ENCODE peak calls at places on chromosomes 13 and 19, in nine cellular contexts. J is Calu3, C is endothelial cell, L is AG04450, X is HepG2, W is lower lobe of right lung, E is heart right ventricle, O is activated B cell treated with CpG ODN at 0.5 μM for 24 hours, V is foreskin fibroblast. G is an unnamed sample.

GRCh38 chr19:57338798-57339378 is 12.2 kb upstream of the ZNF304 start:
- DNase-seq in J (no peak), C (no peak), L (no peak), X (no peak), W (no peak), E (peak), O (no peak), V (peak), G (no peak)

GRCh38 chr19:49761625-49762311 is 1.3 kb downstream of the TSKS start:
- DNase-seq in J (no peak), C (peak), L (no peak), X (peak), W (no peak), E (peak), O (no peak), V (peak), G (no peak)

GRCh38 chr13:107765724-107766436 is 449.5 kb downstream of the LIG4 start:
- DNase-seq in J (no peak), C (no peak), L (no peak), X (no peak), W (no peak), E (no peak), O (no peak), V (no peak), G (no peak)

GRCh38 chr13:82961757-82962156 is 920.5 kb downstream of the SLITRK1 start:
- DNase-seq in J (no peak), C (no peak), L (no peak), X (no peak), W (no peak), E (no peak), O (no peak), V (no peak), G (no peak)

GRCh38 chr19:613732-614567 is 19.4 kb downstream of the POLRMT start:
- DNase-seq in J (no peak), C (no peak), L (no peak), X (no peak), W (no peak), E (no peak), O (no peak), V (no peak), G (no peak)

GRCh38 chr19:19628499-19629134 is 597 bp upstream of the LPAR2 start:
- DNase-seq in J (peak), C (peak), L (no peak), X (no peak), W (peak), E (no peak), O (peak), V (peak), G (no peak)

GRCh38 chr13:114107686-114108081 is 24.7 kb downstream of the RASA3 start:
- DNase-seq in J (no peak), C (no peak), L (peak), X (no peak), W (peak), E (no peak), O (no peak), V (peak), G (peak)

GRCh38 chr13:82407321-82407720 is 1475.0 kb downstream of the SLITRK1 start:
- DNase-seq in J (no peak), C (no peak), L (no peak), X (no peak), W (no peak), E (no peak), O (no peak), V (no peak), G (no peak)

GRCh38 chr19:35261356-35262100 is 7.2 kb upstream of the USF2 start:
- DNase-seq in J (no peak), C (no peak), L (no peak), X (no peak), W (no peak), E (no peak), O (peak), V (no peak), G (peak)

GRCh38 chr19:13842294-13843103 is 34.4 kb upstream of the NANOS3 start:
- DNase-seq in J (peak), C (peak), L (no peak), X (no peak), W (peak), E (peak), O (peak), V (peak), G (peak)

GRCh38 chr13:39516140-39516539 is 86.9 kb downstream of the LHFPL6 start:
- DNase-seq in J (no peak), C (no peak), L (no peak), X (no peak), W (no peak), E (peak), O (no peak), V (peak), G (no peak)

GRCh38 chr19:10420444-10421239 is at the start of gene PDE4A:
- DNase-seq in J (no peak), C (peak), L (no peak), X (no peak), W (no peak), E (no peak), O (peak), V (peak), G (no peak)

GRCh38 chr13:41652735-41653361 is 195.5 kb downstream of the RGCC start:
- DNase-seq in J (peak), C (peak), L (peak), X (peak), W (no peak), E (peak), O (no peak), V (peak), G (no peak)

GRCh38 chr13:41006296-41006695 is 12.8 kb downstream of the ELF1 start:
- DNase-seq in J (no peak), C (no peak), L (no peak), X (no peak), W (no peak), E (no peak), O (no peak), V (no peak), G (no peak)

GRCh38 chr13:80603351-80603750 is 262.4 kb upstream of the SPRY2 start:
- DNase-seq in J (no peak), C (no peak), L (no peak), X (no peak), W (no peak), E (no peak), O (no peak), V (peak), G (no peak)

GRCh38 chr13:113544896-113545295 is 39.7 kb upstream of the TFDP1 start:
- DNase-seq in J (no peak), C (no peak), L (no peak), X (no peak), W (peak), E (no peak), O (no peak), V (no peak), G (peak)

GRCh38 chr19:15136234-15136954 is 29.2 kb downstream of the SYDE1 start:
- DNase-seq in J (no peak), C (no peak), L (no peak), X (no peak), W (no peak), E (no peak), O (no peak), V (no peak), G (no peak)

GRCh38 chr13:56886398-56886797 is 254.3 kb upstream of the PRR20A start:
- DNase-seq in J (no peak), C (no peak), L (no peak), X (no peak), W (no peak), E (no peak), O (no peak), V (no peak), G (no peak)

DNA sequence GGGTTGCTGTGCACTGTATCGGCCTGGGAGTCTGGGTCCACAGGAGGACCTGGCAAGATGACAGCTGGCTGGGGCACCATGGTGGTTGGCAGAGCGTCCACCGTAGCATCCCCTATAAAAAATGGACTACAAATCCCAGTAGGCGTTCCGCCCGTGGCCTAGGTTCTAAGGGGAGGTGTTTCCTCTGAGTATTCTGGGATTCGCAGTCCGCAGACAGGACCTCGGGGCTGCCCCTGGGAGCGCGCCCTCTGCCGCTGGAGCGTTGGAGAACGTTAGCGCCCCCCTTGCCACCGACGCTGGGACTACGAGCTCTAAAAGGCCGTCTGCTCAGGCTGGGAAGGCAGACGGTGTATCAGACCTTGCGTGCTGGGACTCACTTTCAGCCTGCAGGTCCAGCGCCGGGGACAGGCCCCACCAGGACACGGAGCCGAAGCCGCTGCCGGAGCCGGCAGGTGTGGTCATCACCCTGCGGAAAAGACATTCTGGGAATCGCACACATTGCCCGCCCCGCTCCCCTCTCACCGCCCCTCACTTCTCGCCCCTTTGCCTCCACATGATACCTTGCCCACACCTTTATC is 372 bp downstream of the DNAAF3 start:
- DNase-seq in J (peak), C (peak), L (no peak), X (peak), W (no peak), E (peak), O (no peak), V (peak), G (no peak)
- TF ChIP-seq CTCF in J (peak), C (peak), L (peak), X (peak), W (peak), E (peak), O (no peak), V (peak), G (peak)

GRCh38 chr13:101258509-101258908 is 157.8 kb downstream of the NALCN start:
- DNase-seq in J (no peak), C (no peak), L (no peak), X (no peak), W (no peak), E (no peak), O (no peak), V (no peak), G (no peak)

GRCh38 chr13:101262306-101262705 is 154.0 kb downstream of the NALCN start:
- DNase-seq in J (no peak), C (no peak), L (no peak), X (no peak), W (no peak), E (no peak), O (no peak), V (no peak), G (no peak)

DNA sequence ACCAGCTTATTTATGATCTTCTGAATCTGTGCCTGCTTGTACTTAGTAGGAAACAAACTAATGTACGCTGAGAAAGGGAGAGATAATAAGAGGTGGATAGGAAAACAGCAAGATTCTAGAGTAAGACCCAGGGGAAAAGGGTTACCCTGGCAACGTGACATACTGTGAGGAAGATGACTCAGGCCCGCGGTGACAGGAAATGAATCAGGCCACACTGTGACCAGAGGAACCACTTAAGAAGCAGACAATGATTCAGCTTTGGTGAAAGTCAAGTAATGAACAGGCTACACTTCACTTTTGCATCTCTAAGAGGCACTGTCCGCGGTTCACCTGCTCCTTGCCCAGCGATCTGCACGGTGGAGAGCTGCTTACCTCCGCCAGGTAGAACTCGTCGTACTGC is 158.2 kb downstream of the NALCN start:
- DNase-seq in J (peak), C (no peak), L (no peak), X (peak), W (no peak), E (no peak), O (no peak), V (peak), G (no peak)
- TF ChIP-seq CTCF in J (no peak), C (no peak), L (no peak), X (no peak), W (no peak), E (no peak), O (no peak), V (no peak), G (no peak)

DNA sequence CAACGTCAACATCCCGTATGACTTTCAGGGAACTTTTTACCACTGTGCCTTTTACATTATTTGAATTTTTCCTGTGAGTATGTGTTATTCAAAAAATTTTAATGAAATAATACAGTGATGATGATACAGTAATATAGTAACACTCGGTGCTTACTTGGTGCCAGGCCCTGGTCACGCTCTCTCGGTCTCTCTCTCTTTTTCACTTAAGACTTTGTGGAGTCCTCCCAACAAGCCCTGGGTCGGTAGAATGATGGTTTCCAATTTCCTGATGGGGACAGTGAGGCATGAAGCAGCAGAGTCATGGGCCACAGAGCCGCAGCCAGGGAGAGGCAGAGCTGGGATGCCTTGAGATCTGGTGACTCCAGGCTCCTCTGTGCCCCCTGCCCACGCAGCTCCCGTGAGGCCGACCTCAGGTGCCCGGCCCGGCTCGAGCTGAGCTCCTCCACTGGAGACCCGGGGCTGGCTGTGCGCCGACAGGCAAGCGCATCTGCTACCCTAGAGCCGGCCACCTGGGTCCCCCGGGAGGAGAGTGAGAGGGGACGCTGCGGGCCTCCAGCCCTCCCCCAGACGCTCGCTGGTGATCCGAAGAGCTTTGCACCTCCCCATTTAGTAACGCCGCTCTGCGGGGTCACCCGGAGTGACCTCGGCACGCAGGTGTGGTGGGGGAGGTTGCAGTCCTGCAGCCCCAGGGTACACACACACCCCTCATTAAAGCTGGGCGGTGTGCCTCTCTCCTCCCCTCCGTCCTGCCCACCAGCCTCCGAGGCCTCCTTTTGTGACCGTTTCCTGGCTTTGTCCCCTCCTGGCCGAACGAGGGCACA is 4.4 kb upstream of the SBK3 start:
- DNase-seq in J (peak), C (peak), L (peak), X (peak), W (no peak), E (no peak), O (no peak), V (peak), G (no peak)
- TF ChIP-seq CTCF in J (no peak), C (no peak), L (no peak), X (peak), W (no peak), E (no peak), O (no peak), V (no peak), G (peak)

DNA sequence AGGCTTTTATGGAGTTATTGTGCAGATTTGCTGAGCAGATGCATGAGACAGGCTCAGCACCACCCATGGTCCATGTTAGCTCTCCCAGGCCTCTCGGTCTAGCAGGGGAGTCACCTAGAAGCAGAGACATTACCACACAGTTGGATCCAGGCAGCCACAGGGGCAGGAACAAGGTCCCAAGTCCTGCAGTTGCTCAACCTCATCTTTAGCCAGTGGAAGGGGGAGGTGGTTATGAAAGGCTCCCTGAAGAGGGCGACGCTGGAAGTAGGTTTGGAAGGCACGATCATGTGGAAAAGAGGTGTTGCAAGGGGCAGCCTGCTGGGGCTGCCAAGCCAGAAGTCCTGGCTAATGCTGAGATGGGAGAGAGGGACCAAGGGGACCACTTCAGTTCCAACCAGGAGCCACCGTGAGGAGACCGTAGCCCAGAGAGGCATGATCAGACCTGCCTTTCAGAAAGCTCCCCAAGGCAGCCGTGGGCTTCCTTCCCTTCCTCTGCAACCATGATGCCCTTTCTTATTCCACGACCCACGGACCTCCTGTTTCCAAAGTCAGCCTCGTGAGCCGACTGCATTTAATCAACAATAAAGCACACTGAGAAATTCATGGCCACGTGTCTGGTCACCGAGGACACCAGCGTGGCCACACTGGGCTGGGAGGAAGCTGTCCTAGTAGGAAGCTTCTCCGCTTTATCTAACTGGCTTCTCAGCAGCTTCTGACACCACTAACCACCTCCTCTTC is 2.5 kb downstream of the AP1M1 start:
- DNase-seq in J (no peak), C (no peak), L (no peak), X (peak), W (peak), E (no peak), O (no peak), V (peak), G (no peak)
- TF ChIP-seq CTCF in J (no peak), C (no peak), L (no peak), X (peak), W (no peak), E (no peak), O (no peak), V (no peak), G (no peak)

DNA sequence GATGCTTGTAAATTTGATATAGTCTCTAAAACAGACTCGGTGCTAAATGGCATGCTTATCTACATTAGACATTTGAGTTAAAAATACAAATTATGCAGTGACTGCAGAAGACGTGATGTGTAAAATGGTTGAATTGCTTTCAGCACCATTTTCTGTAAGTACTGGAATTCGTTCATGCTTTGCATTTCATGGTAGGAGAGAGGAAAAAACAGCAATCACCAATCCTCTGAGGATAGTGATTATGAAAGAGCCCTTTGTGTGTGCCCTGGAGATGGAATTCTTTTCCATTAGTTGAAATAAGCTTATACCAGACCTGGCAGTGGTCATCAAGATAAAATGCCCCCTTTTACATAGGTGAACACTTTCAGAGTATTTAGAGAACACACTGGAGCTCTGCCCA is 1.7 kb downstream of the CNMD start:
- DNase-seq in J (no peak), C (no peak), L (no peak), X (no peak), W (no peak), E (no peak), O (no peak), V (no peak), G (no peak)
- TF ChIP-seq CTCF in J (no peak), C (no peak), L (no peak), X (no peak), W (no peak), E (no peak), O (no peak), V (no peak), G (no peak)

DNA sequence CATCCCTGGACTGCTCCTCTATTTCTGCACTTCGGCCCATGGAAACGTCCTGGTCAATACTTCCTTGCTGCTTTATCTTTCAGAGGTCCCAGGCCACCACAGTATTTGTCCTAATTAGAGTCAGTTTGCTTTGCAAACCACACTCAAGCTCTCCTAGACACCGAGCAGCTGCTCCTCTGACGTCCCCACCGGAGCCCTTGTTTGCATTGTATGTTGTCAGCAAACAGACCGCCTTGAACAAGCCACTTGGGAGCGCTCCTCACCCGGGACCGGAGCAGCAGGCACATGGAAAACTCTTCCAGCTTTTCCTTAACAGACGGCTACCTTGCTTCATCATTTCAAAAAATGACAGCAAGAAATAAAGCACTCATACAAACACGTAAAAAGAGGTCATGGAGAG is 51.5 kb upstream of the GTF3A start:
- DNase-seq in J (no peak), C (no peak), L (no peak), X (peak), W (peak), E (no peak), O (no peak), V (peak), G (no peak)
- TF ChIP-seq CTCF in J (no peak), C (no peak), L (no peak), X (peak), W (no peak), E (no peak), O (no peak), V (no peak), G (no peak)

G was measured in chondrocyte.